ENCODE peak calls at places on chromosomes 13 and 19, in eight cellular contexts. F is NCI-H1105 treated with DMSO at 0.1 percent for 48 hours, U is foreskin fibroblast, I is DMS 273 treated with DMSO at 0.1 percent for 48 hours, O is T-helper 1 cell, N is left cardiac atrium, Z is choroid plexus epithelial cell, Q is NCI-H1694. L is an unnamed sample.

GRCh38 chr19:16820056-16820455 is 9.1 kb upstream of the SIN3B start:
- DNase-seq in F (no peak), U (no peak), I (no peak), O (no peak), N (no peak), Z (no peak), Q (no peak), L (no peak)

GRCh38 chr19:7349961-7350711 is 1.4 kb downstream of the ARHGEF18 start:
- DNase-seq in F (no peak), U (no peak), I (no peak), O (peak), N (no peak), Z (no peak), Q (no peak), L (no peak)

GRCh38 chr19:6720369-6721112 is at the start of gene C3:
- DNase-seq in F (no peak), U (peak), I (no peak), O (no peak), N (peak), Z (peak), Q (no peak), L (no peak)

GRCh38 chr19:50794074-50794777 is 4.0 kb downstream of the ACP4 start:
- DNase-seq in F (peak), U (peak), I (peak), O (no peak), N (no peak), Z (peak), Q (no peak), L (no peak)

GRCh38 chr19:45615795-45616708 is 14.0 kb upstream of the GPR4 start:
- DNase-seq in F (peak), U (peak), I (peak), O (peak), N (peak), Z (peak), Q (no peak), L (peak)

GRCh38 chr13:110283661-110284516 is 23.1 kb downstream of the COL4A1 start:
- DNase-seq in F (no peak), U (peak), I (no peak), O (no peak), N (no peak), Z (no peak), Q (no peak), L (no peak)

GRCh38 chr13:27638521-27638920 is 16.8 kb downstream of the POLR1D start:
- DNase-seq in F (no peak), U (peak), I (no peak), O (no peak), N (no peak), Z (peak), Q (no peak), L (no peak)

GRCh38 chr13:102597029-102598015 is 536 bp downstream of the TPP2 start:
- DNase-seq in F (no peak), U (peak), I (no peak), O (peak), N (peak), Z (peak), Q (no peak), L (peak)

GRCh38 chr13:95463516-95463915 is 89.0 kb upstream of the CLDN10 start:
- DNase-seq in F (no peak), U (no peak), I (no peak), O (no peak), N (no peak), Z (peak), Q (no peak), L (no peak)

GRCh38 chr13:35964764-35965163 is 166.4 kb downstream of the DCLK1 start:
- DNase-seq in F (no peak), U (peak), I (no peak), O (no peak), N (no peak), Z (peak), Q (no peak), L (no peak)

GRCh38 chr19:35509018-35509652 is 4.3 kb downstream of the DMKN start:
- DNase-seq in F (peak), U (no peak), I (no peak), O (peak), N (peak), Z (peak), Q (no peak), L (peak)

GRCh38 chr13:29589967-29590366 is 5.5 kb downstream of the SLC7A1 start:
- DNase-seq in F (no peak), U (no peak), I (no peak), O (no peak), N (no peak), Z (no peak), Q (no peak), L (peak)

GRCh38 chr13:71820699-71821098 is 46.3 kb downstream of the DACH1 start:
- DNase-seq in F (no peak), U (no peak), I (no peak), O (no peak), N (no peak), Z (no peak), Q (no peak), L (no peak)

GRCh38 chr19:2887391-2887914 is 13.3 kb upstream of the ZNF57 start:
- DNase-seq in F (peak), U (peak), I (peak), O (peak), N (no peak), Z (peak), Q (peak), L (peak)

GRCh38 chr19:31378404-31378803 is 29.2 kb upstream of the TSHZ3 start:
- DNase-seq in F (no peak), U (peak), I (peak), O (no peak), N (peak), Z (peak), Q (no peak), L (no peak)

GRCh38 chr13:25971499-25972145 is 80.2 kb downstream of the SHISA2 start:
- DNase-seq in F (no peak), U (no peak), I (no peak), O (peak), N (no peak), Z (no peak), Q (no peak), L (peak)

GRCh38 chr13:96214804-96215445 is 125.0 kb downstream of the HS6ST3 start:
- DNase-seq in F (no peak), U (no peak), I (no peak), O (no peak), N (no peak), Z (no peak), Q (no peak), L (no peak)

GRCh38 chr13:30692108-30692507 is 43.2 kb upstream of the ALOX5AP start:
- DNase-seq in F (no peak), U (no peak), I (no peak), O (no peak), N (no peak), Z (peak), Q (no peak), L (no peak)

GRCh38 chr19:55611983-55612645 is 6.7 kb downstream of the ZNF865 start:
- DNase-seq in F (no peak), U (no peak), I (no peak), O (no peak), N (no peak), Z (no peak), Q (no peak), L (no peak)

GRCh38 chr13:19060311-19061002 is 121.2 kb downstream of the TUBA3C start:
- DNase-seq in F (no peak), U (no peak), I (no peak), O (no peak), N (no peak), Z (no peak), Q (no peak), L (no peak)

GRCh38 chr19:48967346-48968178 is 2.5 kb downstream of the FTL start:
- DNase-seq in F (no peak), U (peak), I (no peak), O (no peak), N (peak), Z (peak), Q (no peak), L (no peak)

GRCh38 chr19:18122860-18123795 is 25.6 kb downstream of the MAST3 start:
- DNase-seq in F (no peak), U (no peak), I (no peak), O (no peak), N (no peak), Z (no peak), Q (no peak), L (no peak)

GRCh38 chr13:106398289-106398688 is 137.2 kb downstream of the EFNB2 start:
- DNase-seq in F (no peak), U (no peak), I (no peak), O (no peak), N (no peak), Z (no peak), Q (no peak), L (no peak)

GRCh38 chr19:50427997-50428425 is 4.7 kb upstream of the MYBPC2 start:
- DNase-seq in F (no peak), U (peak), I (no peak), O (peak), N (peak), Z (peak), Q (no peak), L (peak)

GRCh38 chr19:28426902-28427232 is 786.1 kb downstream of the UQCRFS1 start:
- DNase-seq in F (no peak), U (peak), I (no peak), O (no peak), N (no peak), Z (peak), Q (no peak), L (peak)

GRCh38 chr13:39777527-39778061 is 122.1 kb downstream of the COG6 start:
- DNase-seq in F (no peak), U (peak), I (peak), O (peak), N (no peak), Z (peak), Q (peak), L (peak)

GRCh38 chr13:52767949-52768516 is 28.4 kb upstream of the CNMD start:
- DNase-seq in F (no peak), U (no peak), I (no peak), O (no peak), N (no peak), Z (no peak), Q (no peak), L (no peak)

GRCh38 chr19:14826006-14826405 is 9.0 kb downstream of the OR7A5 start:
- DNase-seq in F (no peak), U (no peak), I (no peak), O (no peak), N (no peak), Z (no peak), Q (no peak), L (no peak)

GRCh38 chr13:105334211-105334610 is 1201.3 kb downstream of the EFNB2 start:
- DNase-seq in F (no peak), U (peak), I (no peak), O (no peak), N (no peak), Z (peak), Q (no peak), L (peak)

GRCh38 chr13:111095911-111096501 is 19.1 kb upstream of the ARHGEF7 start:
- DNase-seq in F (no peak), U (no peak), I (no peak), O (no peak), N (no peak), Z (no peak), Q (no peak), L (no peak)

GRCh38 chr13:43797869-43798268 is 11.1 kb upstream of the ENOX1 start:
- DNase-seq in F (no peak), U (peak), I (no peak), O (no peak), N (no peak), Z (peak), Q (no peak), L (no peak)

GRCh38 chr19:3098515-3099346 is 4.6 kb downstream of the GNA11 start:
- DNase-seq in F (no peak), U (peak), I (no peak), O (peak), N (peak), Z (peak), Q (no peak), L (no peak)

GRCh38 chr13:104553156-104553555 is 1486.9 kb upstream of the SLC10A2 start:
- DNase-seq in F (no peak), U (peak), I (no peak), O (no peak), N (no peak), Z (peak), Q (no peak), L (no peak)

GRCh38 chr13:31044658-31045620 is 112.5 kb downstream of the TEX26 start:
- DNase-seq in F (no peak), U (no peak), I (no peak), O (peak), N (no peak), Z (no peak), Q (no peak), L (no peak)

L was measured in neural progenitor cell.